ENCODE peak calls at places on chromosomes 3 and 15, in seven cellular contexts. S is lung, K is HCT116, Q is progenitor cell of endocrine pancreas, X is fibroblast of mammary gland, I is foreskin fibroblast, E is GM12865. J is an unnamed sample.

GRCh38 chr3:42662813-42663535 is 9.5 kb downstream of the ZBTB47 start:
- DNase-seq in K (no peak), I (no peak), S (no peak), X (no peak), Q (no peak), E (no peak), J (no peak)

GRCh38 chr15:65870889-65871533 is 1.7 kb downstream of the RAB11A start:
- DNase-seq in Q (no peak), E (peak; percentile 58), K (no peak), S (no peak), I (peak; percentile 23), X (peak; percentile 72), J (no peak)

GRCh38 chr3:63895422-63896189 is 16.6 kb downstream of the SCAANT1 start:
- DNase-seq in I (no peak), E (no peak), K (no peak), S (no peak), Q (no peak), X (no peak), J (no peak)

GRCh38 chr3:188840290-188840689 is 331.5 kb upstream of the TPRG1 start:
- DNase-seq in Q (no peak), I (no peak), K (no peak), E (no peak), S (no peak), X (no peak), J (no peak)

GRCh38 chr3:144112437-144112836 is 140.8 kb downstream of the DIPK2A start:
- DNase-seq in X (no peak), Q (no peak), I (no peak), K (no peak), E (no peak), S (no peak), J (no peak)

GRCh38 chr3:171774516-171774915 is 35.8 kb downstream of the PLD1 start:
- DNase-seq in K (no peak), Q (no peak), S (no peak), X (no peak), E (no peak), I (no peak), J (no peak)

GRCh38 chr3:105755121-105755886 is 113.5 kb downstream of the CBLB start:
- DNase-seq in E (no peak), X (no peak), K (no peak), S (no peak), Q (no peak), I (no peak), J (no peak)

GRCh38 chr3:196968233-196969000 is at the start of gene PIGZ:
- DNase-seq in Q (peak; percentile 25), K (no peak), E (peak; percentile 71), S (no peak), X (peak; percentile 28), I (peak; percentile 41), J (peak; percentile 47)

GRCh38 chr3:175222356-175222755 is 363.2 kb downstream of the NAALADL2 start:
- DNase-seq in Q (no peak), I (no peak), E (no peak), S (no peak), K (no peak), X (no peak), J (no peak)

GRCh38 chr3:40162616-40163015 is 146.9 kb upstream of the EIF1B start:
- DNase-seq in Q (no peak), E (no peak), S (no peak), X (no peak), I (no peak), K (no peak), J (no peak)

GRCh38 chr3:105368575-105369500 is 2.1 kb downstream of the ALCAM start:
- DNase-seq in E (peak; percentile 91), Q (peak; percentile 13), K (peak; percentile 75), X (peak; percentile 73), I (peak; percentile 42), S (peak; percentile 84), J (peak; percentile 27)

GRCh38 chr15:81027200-81027599 is 26.5 kb downstream of the TLNRD1 start:
- DNase-seq in E (no peak), S (no peak), X (no peak), Q (no peak), K (no peak), I (no peak), J (no peak)

GRCh38 chr15:31358163-31358562 is 31.5 kb downstream of the KLF13 start:
- DNase-seq in K (no peak), Q (no peak), E (no peak), S (no peak), X (no peak), I (no peak), J (no peak)

GRCh38 chr3:111392911-111393351 is 149.1 kb upstream of the CD96 start:
- DNase-seq in I (no peak), X (no peak), K (peak; percentile 12), Q (no peak), E (no peak), S (no peak), J (no peak)

GRCh38 chr15:60379466-60380274 is 18.1 kb downstream of the ANXA2 start:
- DNase-seq in X (peak; percentile 97), K (peak; percentile 81), I (peak; percentile 95), E (no peak), S (no peak), Q (no peak), J (no peak)

GRCh38 chr3:156615592-156616173 is 58.7 kb upstream of the TIPARP start:
- DNase-seq in Q (no peak), I (peak; percentile 89), S (peak; percentile 78), K (no peak), X (peak; percentile 90), E (no peak), J (no peak)

GRCh38 chr15:69780981-69781380 is 316.7 kb downstream of the TLE3 start:
- DNase-seq in S (no peak), I (no peak), K (no peak), X (no peak), E (no peak), Q (no peak), J (no peak)

GRCh38 chr3:14238356-14238755 is 59.7 kb downstream of the LSM3 start:
- DNase-seq in K (no peak), X (no peak), I (no peak), S (no peak), E (no peak), Q (no peak), J (no peak)

GRCh38 chr15:31489801-31490646 is 163.4 kb downstream of the KLF13 start:
- DNase-seq in X (peak; percentile 68), K (peak; percentile 35), E (peak; percentile 75), Q (peak; percentile 14), I (peak; percentile 46), S (peak; percentile 38), J (no peak)

GRCh38 chr15:56811586-56811985 is 78.3 kb upstream of the ZNF280D start:
- DNase-seq in S (no peak), I (no peak), K (no peak), X (no peak), Q (no peak), E (no peak), J (no peak)
- TF ChIP-seq CTCF in S (no peak), I (no peak), K (no peak), X (no peak), Q (no peak), E (no peak), J (no peak)

GRCh38 chr3:193040836-193041672 is 123.4 kb upstream of the MB21D2 start:
- DNase-seq in Q (no peak), K (peak; percentile 50), I (peak; percentile 26), S (no peak), E (peak; percentile 68), X (peak; percentile 55), J (peak; percentile 4)
- TF ChIP-seq CTCF in Q (peak; percentile 66), K (peak; percentile 65), I (peak; percentile 44), S (no peak), E (peak; percentile 48), X (peak; percentile 54), J (peak; percentile 32)

GRCh38 chr3:901953-902778 is 190.7 kb upstream of the CNTN6 start:
- DNase-seq in K (no peak), Q (no peak), X (peak; percentile 11), S (no peak), I (no peak), E (peak; percentile 22), J (no peak)
- TF ChIP-seq CTCF in K (peak; percentile 62), Q (peak; percentile 64), X (peak; percentile 51), S (no peak), I (peak; percentile 29), E (peak; percentile 38), J (peak; percentile 69)

DNA sequence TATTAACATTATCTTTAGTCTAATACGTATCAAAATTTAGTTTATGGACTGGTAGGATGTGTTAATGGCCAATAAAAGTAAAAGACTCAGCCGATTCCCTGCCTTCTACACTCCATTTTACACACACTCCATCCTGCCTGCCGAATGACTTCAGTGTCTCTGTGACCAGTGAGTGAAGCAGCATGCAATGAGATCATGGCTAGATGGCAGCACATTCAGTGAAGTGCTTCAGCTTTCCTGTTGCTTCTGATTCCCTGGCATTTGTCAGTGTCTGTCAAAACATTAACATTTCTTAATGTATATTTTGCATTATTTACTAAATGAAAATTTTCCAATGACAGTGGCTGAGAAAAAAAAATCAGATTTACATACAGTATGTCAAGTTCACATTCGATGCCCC is 412.0 kb downstream of the FHIT start:
- DNase-seq in K (no peak), S (no peak), E (no peak), Q (no peak), X (peak; percentile 0), I (no peak), J (no peak)
- TF ChIP-seq CTCF in K (no peak), S (no peak), E (no peak), Q (no peak), X (no peak), I (no peak), J (no peak)

GRCh38 chr15:72231066-72231846 is at the start of gene PKM:
- DNase-seq in Q (peak; percentile 98), S (peak; percentile 97), K (peak; percentile 99), X (peak; percentile 97), I (peak; percentile 100), E (peak; percentile 100), J (peak; percentile 97)
- TF ChIP-seq CTCF in Q (no peak), S (no peak), K (no peak), X (no peak), I (no peak), E (no peak), J (no peak)

J was measured in endothelial cell.